ENCODE peak calls at places on chromosomes 12 and 14, in seven cellular contexts. U is left ventricle myocardium superior; P is activated CD4-positive, alpha-beta T cell treated with anti-CD3 and anti-CD28 coated beads, Interleukin-2, amount 50 U/mL, for 24 hours; S is CD4-positive, alpha-beta T cell; Z is MCF 10A; Y is iPS DF 19.7; N is naive B cell. H is an unnamed sample.

GRCh38 chr12:31813305-31813704 is 84.5 kb upstream of the AMN1 start:
- DNase-seq in N (no peak), Y (peak), U (no peak), S (no peak), Z (peak), P (no peak), H (peak)

GRCh38 chr12:12976366-12976765 is 23.7 kb downstream of the HEBP1 start:
- DNase-seq in U (no peak), N (no peak), Z (peak), P (no peak), Y (no peak), S (no peak), H (no peak)

GRCh38 chr12:29088611-29089219 is 60.4 kb upstream of the FAR2 start:
- DNase-seq in Z (peak), N (no peak), P (no peak), U (no peak), S (no peak), Y (no peak), H (peak)

GRCh38 chr12:26680724-26681455 is 152.1 kb downstream of the ITPR2 start:
- DNase-seq in U (no peak), N (no peak), Y (no peak), P (no peak), Z (peak), S (no peak), H (no peak)

GRCh38 chr14:75176142-75176820 is at the start of gene TMED10:
- DNase-seq in U (peak), Y (peak), Z (peak), P (peak), N (peak), S (peak), H (peak)

GRCh38 chr12:67991158-67991557 is 1.9 kb downstream of the IFNG-AS1 start:
- DNase-seq in Z (no peak), P (no peak), S (peak), Y (no peak), N (peak), U (no peak), H (no peak)

GRCh38 chr12:14605401-14605989 is 37.8 kb upstream of the PLBD1 start:
- DNase-seq in Z (peak), U (no peak), P (no peak), Y (no peak), N (no peak), S (no peak), H (peak)

GRCh38 chr12:25876383-25877045 is 82.0 kb upstream of the RASSF8 start:
- DNase-seq in S (no peak), N (no peak), Z (no peak), P (no peak), Y (no peak), U (no peak), H (peak)

GRCh38 chr14:81386379-81386778 is 13.7 kb downstream of the STON2 start:
- DNase-seq in N (no peak), Y (no peak), Z (no peak), S (no peak), P (no peak), U (no peak), H (no peak)

GRCh38 chr12:109461846-109462766 is 15.0 kb downstream of the KCTD10 start:
- DNase-seq in N (no peak), P (no peak), U (peak), Y (no peak), S (no peak), Z (peak), H (no peak)

GRCh38 chr14:61695695-61696527 is 598 bp downstream of the HIF1A start:
- DNase-seq in P (peak), U (peak), Z (peak), Y (no peak), S (peak), N (no peak), H (peak)

GRCh38 chr12:124747426-124748161 is 116.1 kb downstream of the SCARB1 start:
- DNase-seq in N (no peak), S (no peak), Y (no peak), Z (peak), P (no peak), U (no peak), H (peak)

GRCh38 chr12:103626498-103626897 is 39.4 kb downstream of the STAB2 start:
- DNase-seq in Y (no peak), S (no peak), N (no peak), P (no peak), U (peak), Z (peak), H (no peak)

GRCh38 chr12:95218164-95218851 is 701 bp downstream of the VEZT start:
- DNase-seq in U (no peak), N (peak), Y (no peak), Z (no peak), P (peak), S (no peak), H (peak)

GRCh38 chr12:48787791-48788521 is 933 bp downstream of the ADCY6 start:
- DNase-seq in P (no peak), Y (no peak), N (no peak), S (no peak), Z (no peak), U (peak), H (no peak)

GRCh38 chr14:52314521-52315354 is 626 bp downstream of the PTGER2 start:
- DNase-seq in Z (no peak), U (peak), S (peak), P (peak), N (peak), Y (no peak), H (no peak)

H was measured in OCI-M1.